ENCODE peak calls at places on chromosomes 12 and 14, in four cellular contexts. P is upper lobe of right lung, G is GM23248, X is EH. Q is an unnamed sample.

GRCh38 chr12:24069532-24070395 is 120.3 kb upstream of the SOX5 start:
- DNase-seq in P (no peak), G (no peak), X (no peak), Q (no peak)

GRCh38 chr12:80655751-80656150 is 51.7 kb upstream of the MYF6 start:
- DNase-seq in P (no peak), G (peak), X (peak), Q (no peak)

GRCh38 chr12:14264316-14264715 is 101.2 kb upstream of the ATF7IP start:
- DNase-seq in P (no peak), G (peak), X (peak), Q (no peak)

GRCh38 chr14:36518031-36518585 is 1.9 kb downstream of the NKX2-1 start:
- DNase-seq in P (no peak), G (no peak), X (no peak), Q (no peak)

GRCh38 chr12:90253674-90254181 is 545.1 kb upstream of the ATP2B1 start:
- DNase-seq in P (peak), G (peak), X (peak), Q (peak)

GRCh38 chr12:89382366-89382765 is 30.1 kb upstream of the DUSP6 start:
- DNase-seq in P (no peak), G (no peak), X (no peak), Q (no peak)

GRCh38 chr12:47218191-47218654 is 138.5 kb upstream of the AMIGO2 start:
- DNase-seq in P (no peak), G (no peak), X (no peak), Q (peak)

GRCh38 chr12:104752883-104753282 is 205.2 kb downstream of the SLC41A2 start:
- DNase-seq in P (no peak), G (no peak), X (no peak), Q (no peak)

GRCh38 chr14:77302926-77303325 is 17.8 kb downstream of the POMT2 start:
- DNase-seq in P (no peak), G (peak), X (peak), Q (peak)

Q was measured in stimulated activated effector memory CD8-positive, alpha-beta T cell treated with anti-CD3 and anti-CD28 coated beads, Interleukin-12 subunit alpha, Interleukin-12 subunit beta, amount 100 ng/mL, for 72 hours.